ENCODE peak calls at places on chromosome 18, in five cellular contexts. N, Y, F, B and T are unnamed samples.

GRCh38 chr18:36942264-36942663 is 113.3 kb downstream of the KIAA1328 start:
- DNase-seq in N (no peak), Y (peak; percentile 6), F (no peak), B (no peak), T (peak; percentile 80)

GRCh38 chr18:49168970-49169619 is 218.3 kb upstream of the SMAD7 start:
- DNase-seq in N (no peak), Y (no peak), F (no peak), B (peak; percentile 65), T (no peak)

GRCh38 chr18:23515911-23516546 is 12.7 kb downstream of the RMC1 start:
- DNase-seq in N (no peak), Y (peak; percentile 28), F (peak; percentile 79), B (peak; percentile 77), T (peak; percentile 82)

GRCh38 chr18:75854174-75854573 is 426.7 kb upstream of the SMIM21 start:
- DNase-seq in N (peak; percentile 40), Y (no peak), F (no peak), B (no peak), T (peak; percentile 56)

GRCh38 chr18:50401334-50401733 is 26.5 kb downstream of the SKA1 start:
- DNase-seq in N (no peak), Y (no peak), F (no peak), B (no peak), T (no peak)

GRCh38 chr18:45978084-45978483 is 11.0 kb upstream of the EPG5 start:
- DNase-seq in N (peak; percentile 20), Y (no peak), F (no peak), B (peak; percentile 65), T (no peak)

GRCh38 chr18:26741041-26741440 is 124.5 kb downstream of the AQP4 start:
- DNase-seq in N (no peak), Y (no peak), F (peak; percentile 31), B (no peak), T (no peak)

GRCh38 chr18:57561728-57562423 is 24.6 kb downstream of the FECH start:
- DNase-seq in N (no peak), Y (peak; percentile 25), F (no peak), B (no peak), T (peak; percentile 76)

GRCh38 chr18:12317664-12318333 is 9.8 kb downstream of the TUBB6 start:
- DNase-seq in N (no peak), Y (no peak), F (no peak), B (no peak), T (no peak)

GRCh38 chr18:24089059-24089458 is 49.8 kb upstream of the CABYR start:
- DNase-seq in N (no peak), Y (no peak), F (no peak), B (no peak), T (no peak)

GRCh38 chr18:34339155-34339554 is 114.4 kb upstream of the NOL4 start:
- DNase-seq in N (no peak), Y (no peak), F (no peak), B (no peak), T (no peak)

GRCh38 chr18:3411854-3412268 is 38.1 kb upstream of the TGIF1 start:
- DNase-seq in N (no peak), Y (no peak), F (no peak), B (peak; percentile 21), T (peak; percentile 34)

GRCh38 chr18:68721681-68722583 is 7.0 kb upstream of the TMX3 start:
- DNase-seq in N (no peak), Y (no peak), F (no peak), B (no peak), T (no peak)

GRCh38 chr18:21054252-21054821 is 57.3 kb downstream of the ROCK1 start:
- DNase-seq in N (no peak), Y (no peak), F (no peak), B (no peak), T (no peak)

GRCh38 chr18:28905509-28905908 is 728.6 kb upstream of the CDH2 start:
- DNase-seq in N (no peak), Y (peak; percentile 0), F (no peak), B (no peak), T (no peak)

GRCh38 chr18:74171910-74172606 is 23.7 kb downstream of the TIMM21 start:
- DNase-seq in N (no peak), Y (no peak), F (no peak), B (no peak), T (no peak)

GRCh38 chr18:9638886-9639285 is 24.5 kb upstream of the PPP4R1 start:
- DNase-seq in N (no peak), Y (no peak), F (no peak), B (no peak), T (no peak)

GRCh38 chr18:79523738-79524180 is 128.0 kb downstream of the NFATC1 start:
- DNase-seq in N (no peak), Y (no peak), F (no peak), B (no peak), T (no peak)

GRCh38 chr18:79523221-79523737 is 127.5 kb downstream of the NFATC1 start:
- DNase-seq in N (no peak), Y (no peak), F (no peak), B (no peak), T (no peak)

GRCh38 chr18:79522451-79523220 is 126.9 kb downstream of the NFATC1 start:
- DNase-seq in N (no peak), Y (no peak), F (no peak), B (no peak), T (no peak)

GRCh38 chr18:79525556-79526467 is 130.1 kb downstream of the NFATC1 start:
- DNase-seq in N (no peak), Y (no peak), F (peak; percentile 34), B (peak; percentile 32), T (peak; percentile 78)

GRCh38 chr18:79524181-79525078 is 128.7 kb downstream of the NFATC1 start:
- DNase-seq in N (no peak), Y (no peak), F (no peak), B (no peak), T (no peak)
- TF ChIP-seq POLR2A in N (no peak), Y (no peak), F (no peak), B (no peak), T (no peak)

DNA sequence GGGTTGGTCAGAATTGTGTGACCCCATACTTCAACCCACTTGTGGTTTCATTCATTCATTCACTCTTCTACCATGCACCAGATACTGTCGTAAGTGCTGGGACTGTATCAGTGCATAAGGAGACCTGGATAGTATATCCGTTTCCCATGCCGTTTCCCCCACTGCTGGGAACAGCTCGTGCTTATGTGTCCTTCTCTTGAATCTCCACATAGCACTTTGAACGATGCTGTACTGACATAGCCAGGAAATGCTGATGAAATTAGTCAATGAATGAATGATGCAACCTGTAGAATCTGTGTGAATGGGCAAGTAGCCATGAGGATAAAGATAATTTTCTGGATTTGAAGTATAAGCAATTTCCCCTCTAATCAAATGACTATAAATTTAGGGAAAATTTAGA is 276.1 kb downstream of the BCL2 start:
- DNase-seq in N (no peak), Y (no peak), F (no peak), B (no peak), T (no peak)
- TF ChIP-seq POLR2A in N (no peak), Y (no peak), F (no peak), B (no peak), T (no peak)

DNA sequence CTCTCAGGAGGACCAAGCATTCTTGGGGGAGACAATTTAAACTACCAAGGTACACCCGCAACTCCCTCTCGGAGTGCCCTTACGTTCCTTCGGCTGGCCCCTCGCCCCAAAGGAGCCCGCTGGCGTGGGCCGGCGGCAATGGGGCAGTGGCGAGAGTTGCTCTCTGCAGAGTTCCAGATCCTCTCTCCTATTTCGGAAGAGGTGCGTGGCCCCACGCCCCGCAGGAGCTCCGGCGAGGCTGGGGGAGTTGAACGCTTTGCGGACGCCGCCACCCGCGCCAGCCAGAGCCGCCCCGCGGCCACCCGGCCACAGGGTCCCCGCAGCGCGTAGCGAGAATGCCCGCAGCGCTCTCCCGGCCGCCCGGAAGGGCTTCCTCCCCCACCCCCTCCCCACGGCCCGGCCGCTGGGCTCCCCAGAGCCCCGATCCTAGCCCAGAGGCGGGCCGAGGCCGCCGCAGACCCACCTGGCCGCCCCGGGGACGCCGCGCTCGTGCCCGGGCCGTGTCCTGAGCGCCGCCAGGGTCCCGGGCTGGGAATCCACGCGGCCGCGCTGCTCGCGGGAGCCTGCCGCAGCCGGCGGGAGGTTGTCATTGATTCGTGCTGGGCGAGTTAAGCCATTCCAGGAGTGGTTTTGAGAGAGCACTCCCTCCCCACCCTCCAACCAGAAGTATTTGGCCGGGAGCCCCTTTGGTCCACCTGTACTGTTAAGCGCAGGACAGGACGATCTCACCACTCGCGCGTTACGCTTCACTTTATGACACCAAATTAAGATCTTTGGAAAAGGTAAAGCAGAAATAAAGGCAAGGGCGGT is 206.3 kb upstream of the SMAD2 start:
- DNase-seq in N (no peak), Y (no peak), F (peak; percentile 38), B (peak; percentile 36), T (no peak)
- TF ChIP-seq POLR2A in N (no peak), Y (no peak), F (no peak), B (no peak), T (no peak)

GRCh38 chr18:7566587-7567486 is at the start of gene PTPRM:
- DNase-seq in N (peak; percentile 92), Y (peak; percentile 65), F (peak; percentile 93), B (peak; percentile 88), T (peak; percentile 72)
- TF ChIP-seq POLR2A in N (peak; percentile 80), Y (peak; percentile 63), F (peak; percentile 64), B (peak; percentile 73), T (no peak)

GRCh38 chr18:71250191-71250590 is 961.3 kb downstream of the SOCS6 start:
- DNase-seq in N (no peak), Y (no peak), F (no peak), B (no peak), T (no peak)
- TF ChIP-seq POLR2A in N (no peak), Y (no peak), F (no peak), B (no peak), T (no peak)